ENCODE peak calls at places on chromosome 12, in seven cellular contexts. B is RCC 7860; N is uterus; F is T-helper 9 cell; T is AG10803; A is choroid plexus epithelial cell; C is activated CD4-positive, alpha-beta T cell treated with anti-CD3 and anti-CD28 coated beads for 36 hours. K is an unnamed sample.

GRCh38 chr12:120121766-120122293 is 5.3 kb upstream of the RAB35 start:
- DNase-seq in B (no peak), N (no peak), F (no peak), T (no peak), A (no peak), C (peak; percentile 40), K (no peak)

GRCh38 chr12:57334219-57334618 is 83.2 kb upstream of the STAC3 start:
- DNase-seq in B (no peak), N (no peak), F (no peak), T (no peak), A (no peak), C (no peak), K (no peak)

GRCh38 chr12:96215933-96216273 is 21.7 kb downstream of the ELK3 start:
- DNase-seq in B (no peak), N (no peak), F (no peak), T (no peak), A (no peak), C (no peak), K (no peak)

GRCh38 chr12:9866786-9867379 is 2.3 kb downstream of the CLEC2B start:
- DNase-seq in B (no peak), N (no peak), F (no peak), T (no peak), A (no peak), C (no peak), K (no peak)

GRCh38 chr12:52533686-52534470 is 13.7 kb upstream of the KRT5 start:
- DNase-seq in B (no peak), N (no peak), F (no peak), T (no peak), A (no peak), C (no peak), K (no peak)

GRCh38 chr12:15962760-15963159 is 51.6 kb downstream of the DERA start:
- DNase-seq in B (peak; percentile 78), N (no peak), F (no peak), T (no peak), A (no peak), C (no peak), K (no peak)

GRCh38 chr12:119020377-119021360 is 39.3 kb downstream of the SRRM4 start:
- DNase-seq in B (no peak), N (no peak), F (no peak), T (no peak), A (no peak), C (peak; percentile 55), K (no peak)

GRCh38 chr12:21818627-21819026 is 44.1 kb upstream of the KCNJ8 start:
- DNase-seq in B (no peak), N (no peak), F (no peak), T (peak; percentile 72), A (peak; percentile 78), C (no peak), K (peak; percentile 18)

GRCh38 chr12:98725481-98726247 is 80.6 kb downstream of the APAF1 start:
- DNase-seq in B (peak; percentile 13), N (peak; percentile 35), F (no peak), T (peak; percentile 66), A (peak; percentile 85), C (peak; percentile 83), K (peak; percentile 81)

GRCh38 chr12:16174282-16174681 is 103.2 kb downstream of the SLC15A5 start:
- DNase-seq in B (no peak), N (no peak), F (no peak), T (no peak), A (no peak), C (no peak), K (no peak)

K was measured in GM03348.